ENCODE peak calls at places on chromosomes 11 and 22, in ten cellular contexts. One of them, this sample, is unnamed. For H3K4me1, the result is how much of the 10 kb centered on the place peaks cover.

GRCh38 chr11:57778318-57779037 is 16.9 kb downstream of the CTNND1 start:
- DNase-seq in right lobe of liver: peak
- DNase-seq in gastrocnemius medialis: peak
- DNase-seq in sigmoid colon: peak
- DNase-seq in heart left ventricle: peak
- DNase-seq in ovary: peak
- DNase-seq in body of pancreas: peak
- DNase-seq in suprapubic skin: peak
- DNase-seq in H1: peak
- DNase-seq in transverse colon: peak
- DNase-seq in this sample: no peak

GRCh38 chr11:57324154-57324885 is 432 bp downstream of the TNKS1BP1 start:
- DNase-seq in transverse colon: peak
- DNase-seq in right lobe of liver: no peak
- DNase-seq in heart left ventricle: peak
- DNase-seq in gastrocnemius medialis: no peak
- DNase-seq in ovary: peak
- DNase-seq in body of pancreas: peak
- DNase-seq in suprapubic skin: no peak
- DNase-seq in H1: peak
- DNase-seq in sigmoid colon: peak
- DNase-seq in this sample: peak

GRCh38 chr22:46104881-46105493 is 45.3 kb upstream of the PPARA start:
- DNase-seq in right lobe of liver: no peak
- DNase-seq in ovary: no peak
- DNase-seq in sigmoid colon: no peak
- DNase-seq in gastrocnemius medialis: peak
- DNase-seq in heart left ventricle: no peak
- DNase-seq in H1: no peak
- DNase-seq in transverse colon: no peak
- DNase-seq in body of pancreas: no peak
- DNase-seq in suprapubic skin: no peak
- DNase-seq in this sample: no peak

GRCh38 chr11:130435671-130436070 is 7.3 kb upstream of the ADAMTS8 start:
- DNase-seq in suprapubic skin: no peak
- DNase-seq in gastrocnemius medialis: no peak
- DNase-seq in body of pancreas: no peak
- DNase-seq in transverse colon: no peak
- DNase-seq in H1: no peak
- DNase-seq in sigmoid colon: no peak
- DNase-seq in ovary: no peak
- DNase-seq in heart left ventricle: no peak
- DNase-seq in right lobe of liver: no peak
- DNase-seq in this sample: no peak

GRCh38 chr11:2574553-2575535 is 125.0 kb downstream of the KCNQ1OT1 start:
- DNase-seq in transverse colon: peak
- DNase-seq in suprapubic skin: peak
- DNase-seq in gastrocnemius medialis: peak
- DNase-seq in sigmoid colon: peak
- DNase-seq in H1: no peak
- DNase-seq in ovary: peak
- DNase-seq in heart left ventricle: peak
- DNase-seq in right lobe of liver: peak
- DNase-seq in body of pancreas: peak
- DNase-seq in this sample: no peak

GRCh38 chr22:41401781-41402648 is 20.3 kb downstream of the TEF start:
- DNase-seq in H1: no peak
- DNase-seq in ovary: peak
- DNase-seq in transverse colon: peak
- DNase-seq in body of pancreas: peak
- DNase-seq in sigmoid colon: peak
- DNase-seq in gastrocnemius medialis: no peak
- DNase-seq in right lobe of liver: peak
- DNase-seq in heart left ventricle: peak
- DNase-seq in suprapubic skin: no peak
- DNase-seq in this sample: no peak

GRCh38 chr11:20443596-20443995 is 56.1 kb downstream of the PRMT3 start:
- DNase-seq in sigmoid colon: no peak
- DNase-seq in right lobe of liver: no peak
- DNase-seq in ovary: no peak
- DNase-seq in H1: no peak
- DNase-seq in gastrocnemius medialis: no peak
- DNase-seq in body of pancreas: no peak
- DNase-seq in transverse colon: no peak
- DNase-seq in heart left ventricle: no peak
- DNase-seq in suprapubic skin: no peak
- DNase-seq in this sample: no peak

GRCh38 chr22:37566903-37567798 is 6.9 kb downstream of the CDC42EP1 start:
- DNase-seq in transverse colon: peak
- DNase-seq in gastrocnemius medialis: peak
- DNase-seq in heart left ventricle: peak
- DNase-seq in body of pancreas: peak
- DNase-seq in sigmoid colon: peak
- DNase-seq in H1: peak
- DNase-seq in right lobe of liver: peak
- DNase-seq in suprapubic skin: peak
- DNase-seq in ovary: peak
- DNase-seq in this sample: no peak

GRCh38 chr11:34358258-34358665 is 452 bp upstream of the ABTB2 start:
- DNase-seq in suprapubic skin: no peak
- DNase-seq in H1: no peak
- DNase-seq in heart left ventricle: no peak
- DNase-seq in gastrocnemius medialis: peak
- DNase-seq in ovary: peak
- DNase-seq in right lobe of liver: peak
- DNase-seq in body of pancreas: peak
- DNase-seq in sigmoid colon: peak
- DNase-seq in transverse colon: peak
- DNase-seq in this sample: no peak

GRCh38 chr11:79263001-79263400 is 177.8 kb downstream of the TENM4 start:
- DNase-seq in right lobe of liver: no peak
- DNase-seq in transverse colon: peak
- DNase-seq in ovary: peak
- DNase-seq in body of pancreas: no peak
- DNase-seq in suprapubic skin: no peak
- DNase-seq in gastrocnemius medialis: no peak
- DNase-seq in heart left ventricle: peak
- DNase-seq in H1: no peak
- DNase-seq in sigmoid colon: peak
- DNase-seq in this sample: no peak

GRCh38 chr11:107655607-107656006 is 56.2 kb downstream of the SLN start:
- DNase-seq in ovary: no peak
- DNase-seq in right lobe of liver: no peak
- DNase-seq in gastrocnemius medialis: no peak
- DNase-seq in transverse colon: no peak
- DNase-seq in H1: no peak
- DNase-seq in heart left ventricle: no peak
- DNase-seq in body of pancreas: no peak
- DNase-seq in suprapubic skin: no peak
- DNase-seq in sigmoid colon: no peak
- DNase-seq in this sample: no peak

GRCh38 chr22:19508024-19508776 is 16.0 kb downstream of the CLDN5 start:
- DNase-seq in ovary: no peak
- DNase-seq in right lobe of liver: no peak
- DNase-seq in gastrocnemius medialis: no peak
- DNase-seq in transverse colon: no peak
- DNase-seq in sigmoid colon: no peak
- DNase-seq in H1: no peak
- DNase-seq in body of pancreas: no peak
- DNase-seq in heart left ventricle: no peak
- DNase-seq in suprapubic skin: no peak
- DNase-seq in this sample: no peak

GRCh38 chr11:69854719-69855118 is 35.5 kb upstream of the FGF3 start:
- DNase-seq in heart left ventricle: no peak
- DNase-seq in body of pancreas: no peak
- DNase-seq in gastrocnemius medialis: no peak
- DNase-seq in ovary: no peak
- DNase-seq in suprapubic skin: no peak
- DNase-seq in H1: no peak
- DNase-seq in transverse colon: no peak
- DNase-seq in right lobe of liver: no peak
- DNase-seq in sigmoid colon: no peak
- DNase-seq in this sample: no peak

GRCh38 chr11:19666951-19667350 is 45.7 kb upstream of the NAV2 start:
- DNase-seq in right lobe of liver: no peak
- DNase-seq in H1: no peak
- DNase-seq in transverse colon: no peak
- DNase-seq in body of pancreas: no peak
- DNase-seq in sigmoid colon: no peak
- DNase-seq in heart left ventricle: no peak
- DNase-seq in suprapubic skin: no peak
- DNase-seq in ovary: no peak
- DNase-seq in gastrocnemius medialis: no peak
- DNase-seq in this sample: no peak

GRCh38 chr11:2313051-2313951 is 11.5 kb downstream of the TSPAN32 start:
- DNase-seq in transverse colon: peak
- DNase-seq in body of pancreas: peak
- DNase-seq in heart left ventricle: peak
- DNase-seq in sigmoid colon: peak
- DNase-seq in right lobe of liver: peak
- DNase-seq in ovary: peak
- DNase-seq in H1: no peak
- DNase-seq in gastrocnemius medialis: no peak
- DNase-seq in suprapubic skin: peak
- DNase-seq in this sample: no peak

DNA sequence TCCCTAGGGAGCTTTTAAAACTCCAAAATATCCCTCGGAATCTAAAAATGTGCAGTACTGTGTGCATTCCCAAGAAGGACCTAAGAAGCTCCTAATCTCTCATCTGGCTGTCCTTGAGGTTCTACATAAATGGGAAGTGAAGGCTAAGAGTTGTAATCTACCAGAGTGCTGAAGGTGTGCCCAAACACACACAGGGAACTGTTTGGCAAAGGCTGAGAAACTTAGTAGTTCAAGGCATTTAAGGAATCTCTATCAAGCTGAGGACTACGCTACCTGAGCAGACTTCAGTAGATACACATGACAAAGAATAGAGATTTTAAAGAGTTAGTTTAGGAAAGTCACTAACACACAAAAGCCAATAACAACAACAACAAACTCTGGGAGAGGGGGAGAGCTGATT is 71.1 kb downstream of the TTC28 start:
- DNase-seq in gastrocnemius medialis: no peak
- DNase-seq in body of pancreas: no peak
- DNase-seq in sigmoid colon: no peak
- DNase-seq in H1: no peak
- DNase-seq in suprapubic skin: no peak
- DNase-seq in heart left ventricle: no peak
- DNase-seq in transverse colon: no peak
- DNase-seq in right lobe of liver: no peak
- DNase-seq in ovary: no peak
- DNase-seq in this sample: no peak
- H3K27ac ChIP-seq in gastrocnemius medialis: no peak
- H3K27ac ChIP-seq in body of pancreas: no peak
- H3K27ac ChIP-seq in sigmoid colon: peak
- H3K27ac ChIP-seq in H1: no peak
- H3K27ac ChIP-seq in suprapubic skin: no peak
- H3K27ac ChIP-seq in heart left ventricle: no peak
- H3K27ac ChIP-seq in transverse colon: peak
- H3K27ac ChIP-seq in right lobe of liver: no peak
- H3K27ac ChIP-seq in ovary: peak
- H3K27ac ChIP-seq in this sample: peak

GRCh38 chr11:75468534-75469340 is 35.7 kb upstream of the KLHL35 start:
- DNase-seq in transverse colon: peak
- DNase-seq in right lobe of liver: peak
- DNase-seq in sigmoid colon: peak
- DNase-seq in ovary: peak
- DNase-seq in gastrocnemius medialis: no peak
- DNase-seq in body of pancreas: peak
- DNase-seq in suprapubic skin: no peak
- DNase-seq in heart left ventricle: peak
- DNase-seq in H1: no peak
- DNase-seq in this sample: no peak
- TF ChIP-seq POLR2A in transverse colon: no peak
- TF ChIP-seq POLR2A in right lobe of liver: no peak
- TF ChIP-seq POLR2A in sigmoid colon: no peak
- TF ChIP-seq POLR2A in ovary: no peak
- TF ChIP-seq POLR2A in gastrocnemius medialis: no peak
- TF ChIP-seq POLR2A in body of pancreas: no peak
- TF ChIP-seq POLR2A in suprapubic skin: no peak
- TF ChIP-seq POLR2A in heart left ventricle: no peak
- TF ChIP-seq POLR2A in H1: no peak
- TF ChIP-seq POLR2A in this sample: no peak

GRCh38 chr11:76750746-76751145 is 32.4 kb upstream of the TSKU start:
- DNase-seq in gastrocnemius medialis: no peak
- DNase-seq in heart left ventricle: peak
- DNase-seq in right lobe of liver: no peak
- DNase-seq in ovary: no peak
- DNase-seq in transverse colon: no peak
- DNase-seq in body of pancreas: no peak
- DNase-seq in sigmoid colon: no peak
- DNase-seq in H1: no peak
- DNase-seq in suprapubic skin: no peak
- DNase-seq in this sample: no peak
- H3K4me1 ChIP-seq in gastrocnemius medialis: under half
- H3K4me1 ChIP-seq in heart left ventricle: under half
- H3K4me1 ChIP-seq in right lobe of liver: under half
- H3K4me1 ChIP-seq in ovary: under half
- H3K4me1 ChIP-seq in transverse colon: under half
- H3K4me1 ChIP-seq in body of pancreas: under half
- H3K4me1 ChIP-seq in sigmoid colon: under half
- H3K4me1 ChIP-seq in H1: under half
- H3K4me1 ChIP-seq in suprapubic skin: under half
- H3K4me1 ChIP-seq in this sample: under half

GRCh38 chr11:120890921-120891320 is 133.0 kb upstream of the TBCEL start:
- DNase-seq in right lobe of liver: no peak
- DNase-seq in H1: no peak
- DNase-seq in heart left ventricle: no peak
- DNase-seq in suprapubic skin: no peak
- DNase-seq in ovary: no peak
- DNase-seq in body of pancreas: no peak
- DNase-seq in transverse colon: no peak
- DNase-seq in gastrocnemius medialis: no peak
- DNase-seq in sigmoid colon: no peak
- DNase-seq in this sample: no peak
- H3K27ac ChIP-seq in right lobe of liver: no peak
- H3K27ac ChIP-seq in H1: no peak
- H3K27ac ChIP-seq in heart left ventricle: no peak
- H3K27ac ChIP-seq in suprapubic skin: no peak
- H3K27ac ChIP-seq in ovary: no peak
- H3K27ac ChIP-seq in body of pancreas: no peak
- H3K27ac ChIP-seq in transverse colon: no peak
- H3K27ac ChIP-seq in gastrocnemius medialis: no peak
- H3K27ac ChIP-seq in sigmoid colon: no peak
- H3K27ac ChIP-seq in this sample: no peak